ENCODE peak calls at places on chromosomes 5 and 9, in six cellular contexts. One of them, this sample, is unnamed.

GRCh38 chr5:61752588-61752987 is 420.5 kb downstream of the ZSWIM6 start:
- DNase-seq in GM23248: no peak
- DNase-seq in CD8-positive, alpha-beta memory T cell: no peak
- DNase-seq in stimulated activated naive CD4-positive, alpha-beta T cell: no peak
- DNase-seq in central memory CD4-positive, alpha-beta T cell: no peak
- DNase-seq in aorta: no peak
- DNase-seq in this sample: no peak

GRCh38 chr5:144309265-144309664 is 138.6 kb downstream of the KCTD16 start:
- DNase-seq in GM23248: no peak
- DNase-seq in CD8-positive, alpha-beta memory T cell: no peak
- DNase-seq in aorta: no peak
- DNase-seq in central memory CD4-positive, alpha-beta T cell: no peak
- DNase-seq in stimulated activated naive CD4-positive, alpha-beta T cell: no peak
- DNase-seq in this sample: no peak

GRCh38 chr9:129552064-129552463 is 68.8 kb downstream of the C9orf50 start:
- DNase-seq in stimulated activated naive CD4-positive, alpha-beta T cell: no peak
- DNase-seq in GM23248: peak
- DNase-seq in CD8-positive, alpha-beta memory T cell: no peak
- DNase-seq in central memory CD4-positive, alpha-beta T cell: no peak
- DNase-seq in aorta: peak
- DNase-seq in this sample: no peak

GRCh38 chr5:31963358-31963757 is 210.8 kb downstream of the GOLPH3 start:
- DNase-seq in GM23248: no peak
- DNase-seq in aorta: no peak
- DNase-seq in CD8-positive, alpha-beta memory T cell: no peak
- DNase-seq in central memory CD4-positive, alpha-beta T cell: no peak
- DNase-seq in stimulated activated naive CD4-positive, alpha-beta T cell: no peak
- DNase-seq in this sample: no peak

GRCh38 chr5:74179183-74179582 is 461.3 kb downstream of the ENC1 start:
- DNase-seq in stimulated activated naive CD4-positive, alpha-beta T cell: no peak
- DNase-seq in CD8-positive, alpha-beta memory T cell: no peak
- DNase-seq in aorta: no peak
- DNase-seq in central memory CD4-positive, alpha-beta T cell: no peak
- DNase-seq in GM23248: peak
- DNase-seq in this sample: peak

GRCh38 chr9:138100711-138101349 is 223.2 kb downstream of the CACNA1B start:
- DNase-seq in GM23248: no peak
- DNase-seq in stimulated activated naive CD4-positive, alpha-beta T cell: no peak
- DNase-seq in CD8-positive, alpha-beta memory T cell: no peak
- DNase-seq in aorta: peak
- DNase-seq in central memory CD4-positive, alpha-beta T cell: no peak
- DNase-seq in this sample: no peak

GRCh38 chr5:4191703-4192102 is 596.1 kb downstream of the IRX1 start:
- DNase-seq in aorta: peak
- DNase-seq in central memory CD4-positive, alpha-beta T cell: no peak
- DNase-seq in stimulated activated naive CD4-positive, alpha-beta T cell: peak
- DNase-seq in GM23248: no peak
- DNase-seq in CD8-positive, alpha-beta memory T cell: no peak
- DNase-seq in this sample: no peak

GRCh38 chr9:131562032-131562959 is 17.0 kb downstream of the PRRT1B start:
- DNase-seq in aorta: no peak
- DNase-seq in central memory CD4-positive, alpha-beta T cell: no peak
- DNase-seq in GM23248: no peak
- DNase-seq in stimulated activated naive CD4-positive, alpha-beta T cell: no peak
- DNase-seq in CD8-positive, alpha-beta memory T cell: no peak
- DNase-seq in this sample: peak

GRCh38 chr5:143101740-143102386 is 301.6 kb downstream of the NR3C1 start:
- DNase-seq in stimulated activated naive CD4-positive, alpha-beta T cell: no peak
- DNase-seq in aorta: no peak
- DNase-seq in central memory CD4-positive, alpha-beta T cell: no peak
- DNase-seq in CD8-positive, alpha-beta memory T cell: no peak
- DNase-seq in GM23248: peak
- DNase-seq in this sample: no peak

GRCh38 chr9:18606831-18607230 is 132.9 kb downstream of the ADAMTSL1 start:
- DNase-seq in GM23248: peak
- DNase-seq in aorta: no peak
- DNase-seq in stimulated activated naive CD4-positive, alpha-beta T cell: no peak
- DNase-seq in central memory CD4-positive, alpha-beta T cell: no peak
- DNase-seq in CD8-positive, alpha-beta memory T cell: no peak
- DNase-seq in this sample: peak

GRCh38 chr9:120643096-120643495 is 63.1 kb upstream of the CDK5RAP2 start:
- DNase-seq in stimulated activated naive CD4-positive, alpha-beta T cell: no peak
- DNase-seq in GM23248: no peak
- DNase-seq in CD8-positive, alpha-beta memory T cell: no peak
- DNase-seq in central memory CD4-positive, alpha-beta T cell: no peak
- DNase-seq in aorta: no peak
- DNase-seq in this sample: no peak

GRCh38 chr9:136332482-136332983 is 5.2 kb downstream of the GPSM1 start:
- DNase-seq in CD8-positive, alpha-beta memory T cell: no peak
- DNase-seq in GM23248: no peak
- DNase-seq in central memory CD4-positive, alpha-beta T cell: no peak
- DNase-seq in aorta: no peak
- DNase-seq in stimulated activated naive CD4-positive, alpha-beta T cell: no peak
- DNase-seq in this sample: no peak